ENCODE peak calls at places on chromosomes 6 and 20, in four cellular contexts. One of them, this sample, is unnamed.

GRCh38 chr6:41691426-41692079 is 43.9 kb downstream of the TFEB start:
- DNase-seq in glutamatergic neuron: no peak
- DNase-seq in fibroblast of mammary gland: no peak
- DNase-seq in IMR-90: no peak
- DNase-seq in this sample: no peak

GRCh38 chr20:59020938-59021551 is 1.8 kb downstream of the TUBB1 start:
- DNase-seq in glutamatergic neuron: no peak
- DNase-seq in IMR-90: peak; percentile 56
- DNase-seq in fibroblast of mammary gland: peak; percentile 35
- DNase-seq in this sample: peak; percentile 36

GRCh38 chr6:166006593-166007301 is 160.9 kb downstream of the TBXT start:
- DNase-seq in fibroblast of mammary gland: peak; percentile 76
- DNase-seq in glutamatergic neuron: no peak
- DNase-seq in IMR-90: peak; percentile 89
- DNase-seq in this sample: no peak

GRCh38 chr20:51431321-51431720 is 111.2 kb downstream of the NFATC2 start:
- DNase-seq in glutamatergic neuron: no peak
- DNase-seq in fibroblast of mammary gland: no peak
- DNase-seq in IMR-90: no peak
- DNase-seq in this sample: no peak

GRCh38 chr20:15767636-15768369 is 805.4 kb downstream of the KIF16B start:
- DNase-seq in fibroblast of mammary gland: no peak
- DNase-seq in IMR-90: no peak
- DNase-seq in glutamatergic neuron: no peak
- DNase-seq in this sample: no peak

GRCh38 chr6:41045664-41046063 is 3.4 kb downstream of the TSPO2 start:
- DNase-seq in glutamatergic neuron: no peak
- DNase-seq in fibroblast of mammary gland: no peak
- DNase-seq in IMR-90: no peak
- DNase-seq in this sample: no peak

GRCh38 chr6:291697-292505 is at the start of gene DUSP22:
- DNase-seq in glutamatergic neuron: peak; percentile 87
- DNase-seq in IMR-90: peak; percentile 77
- DNase-seq in fibroblast of mammary gland: peak; percentile 84
- DNase-seq in this sample: peak; percentile 96

GRCh38 chr6:100186552-100186951 is 192.5 kb upstream of the MCHR2 start:
- DNase-seq in fibroblast of mammary gland: peak; percentile 41
- DNase-seq in glutamatergic neuron: no peak
- DNase-seq in IMR-90: peak; percentile 48
- DNase-seq in this sample: no peak

GRCh38 chr6:154865291-154865690 is 129.8 kb upstream of the TIAM2 start:
- DNase-seq in fibroblast of mammary gland: peak; percentile 25
- DNase-seq in glutamatergic neuron: no peak
- DNase-seq in IMR-90: peak; percentile 46
- DNase-seq in this sample: no peak

GRCh38 chr6:155495011-155495768 is 39.6 kb upstream of the NOX3 start:
- DNase-seq in IMR-90: peak; percentile 92
- DNase-seq in fibroblast of mammary gland: peak; percentile 89
- DNase-seq in glutamatergic neuron: peak; percentile 55
- DNase-seq in this sample: no peak

GRCh38 chr20:37282558-37282957 is 6.9 kb upstream of the MANBAL start:
- DNase-seq in IMR-90: peak; percentile 81
- DNase-seq in glutamatergic neuron: no peak
- DNase-seq in fibroblast of mammary gland: peak; percentile 84
- DNase-seq in this sample: no peak

GRCh38 chr20:47691632-47692031 is 93.6 kb downstream of the SULF2 start:
- DNase-seq in fibroblast of mammary gland: peak; percentile 35
- DNase-seq in glutamatergic neuron: no peak
- DNase-seq in IMR-90: peak; percentile 22
- DNase-seq in this sample: no peak

GRCh38 chr20:1127840-1128239 is 9.4 kb downstream of the PSMF1 start:
- DNase-seq in glutamatergic neuron: no peak
- DNase-seq in IMR-90: no peak
- DNase-seq in fibroblast of mammary gland: no peak
- DNase-seq in this sample: no peak

GRCh38 chr6:100470721-100471120 is 6.0 kb upstream of the SIM1 start:
- DNase-seq in IMR-90: no peak
- DNase-seq in fibroblast of mammary gland: no peak
- DNase-seq in glutamatergic neuron: no peak
- DNase-seq in this sample: no peak

GRCh38 chr6:117078624-117079023 is 186.7 kb upstream of the VGLL2 start:
- DNase-seq in fibroblast of mammary gland: no peak
- DNase-seq in glutamatergic neuron: no peak
- DNase-seq in IMR-90: no peak
- DNase-seq in this sample: no peak

GRCh38 chr6:166786704-166787293 is 159.7 kb upstream of the RPS6KA2 start:
- DNase-seq in glutamatergic neuron: no peak
- DNase-seq in IMR-90: peak; percentile 65
- DNase-seq in fibroblast of mammary gland: peak; percentile 76
- DNase-seq in this sample: no peak

GRCh38 chr20:60648556-60648955 is 603.5 kb upstream of the CDH4 start:
- DNase-seq in glutamatergic neuron: no peak
- DNase-seq in fibroblast of mammary gland: no peak
- DNase-seq in IMR-90: no peak
- DNase-seq in this sample: no peak

GRCh38 chr20:6140947-6141346 is 18.1 kb upstream of the FERMT1 start:
- DNase-seq in IMR-90: no peak
- DNase-seq in fibroblast of mammary gland: peak; percentile 4
- DNase-seq in glutamatergic neuron: no peak
- DNase-seq in this sample: peak; percentile 62

GRCh38 chr20:46021361-46022359 is 7.4 kb upstream of the SLC12A5 start:
- DNase-seq in fibroblast of mammary gland: no peak
- DNase-seq in IMR-90: no peak
- DNase-seq in glutamatergic neuron: peak; percentile 95
- DNase-seq in this sample: no peak

GRCh38 chr6:25312703-25313102 is 33.5 kb downstream of the CARMIL1 start:
- DNase-seq in glutamatergic neuron: no peak
- DNase-seq in IMR-90: peak; percentile 59
- DNase-seq in fibroblast of mammary gland: peak; percentile 78
- DNase-seq in this sample: no peak
- TF ChIP-seq CTCF in glutamatergic neuron: no peak
- TF ChIP-seq CTCF in IMR-90: no peak
- TF ChIP-seq CTCF in fibroblast of mammary gland: peak; percentile 17
- TF ChIP-seq CTCF in this sample: no peak

GRCh38 chr6:168264593-168265335 is 54.8 kb downstream of the DACT2 start:
- DNase-seq in fibroblast of mammary gland: no peak
- DNase-seq in glutamatergic neuron: no peak
- DNase-seq in IMR-90: no peak
- DNase-seq in this sample: no peak
- TF ChIP-seq CTCF in fibroblast of mammary gland: no peak
- TF ChIP-seq CTCF in glutamatergic neuron: no peak
- TF ChIP-seq CTCF in IMR-90: no peak
- TF ChIP-seq CTCF in this sample: no peak

DNA sequence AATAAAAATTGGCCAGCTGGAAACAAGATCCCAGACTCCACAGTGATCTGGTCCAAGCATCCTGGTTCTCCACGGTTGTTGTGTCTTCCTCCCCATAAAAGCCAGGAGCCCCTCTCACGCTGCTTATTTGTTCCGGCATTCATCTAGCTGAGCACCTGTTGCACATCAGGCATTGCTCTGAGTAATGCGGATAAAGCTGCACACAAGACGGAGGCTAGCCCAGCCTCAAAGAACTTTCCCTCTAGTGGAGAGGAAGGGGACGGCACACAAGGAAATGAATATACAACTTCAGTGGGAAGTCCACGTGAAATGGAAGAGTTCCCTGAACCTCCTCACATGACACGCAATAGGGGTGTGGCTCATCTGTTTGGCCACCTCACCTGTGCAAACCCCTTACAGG is 30.3 kb upstream of the NXT1 start:
- DNase-seq in glutamatergic neuron: no peak
- DNase-seq in IMR-90: peak; percentile 17
- DNase-seq in fibroblast of mammary gland: peak; percentile 35
- DNase-seq in this sample: no peak
- TF ChIP-seq CTCF in glutamatergic neuron: peak; percentile 50
- TF ChIP-seq CTCF in IMR-90: peak; percentile 35
- TF ChIP-seq CTCF in fibroblast of mammary gland: peak; percentile 51
- TF ChIP-seq CTCF in this sample: peak; percentile 44

DNA sequence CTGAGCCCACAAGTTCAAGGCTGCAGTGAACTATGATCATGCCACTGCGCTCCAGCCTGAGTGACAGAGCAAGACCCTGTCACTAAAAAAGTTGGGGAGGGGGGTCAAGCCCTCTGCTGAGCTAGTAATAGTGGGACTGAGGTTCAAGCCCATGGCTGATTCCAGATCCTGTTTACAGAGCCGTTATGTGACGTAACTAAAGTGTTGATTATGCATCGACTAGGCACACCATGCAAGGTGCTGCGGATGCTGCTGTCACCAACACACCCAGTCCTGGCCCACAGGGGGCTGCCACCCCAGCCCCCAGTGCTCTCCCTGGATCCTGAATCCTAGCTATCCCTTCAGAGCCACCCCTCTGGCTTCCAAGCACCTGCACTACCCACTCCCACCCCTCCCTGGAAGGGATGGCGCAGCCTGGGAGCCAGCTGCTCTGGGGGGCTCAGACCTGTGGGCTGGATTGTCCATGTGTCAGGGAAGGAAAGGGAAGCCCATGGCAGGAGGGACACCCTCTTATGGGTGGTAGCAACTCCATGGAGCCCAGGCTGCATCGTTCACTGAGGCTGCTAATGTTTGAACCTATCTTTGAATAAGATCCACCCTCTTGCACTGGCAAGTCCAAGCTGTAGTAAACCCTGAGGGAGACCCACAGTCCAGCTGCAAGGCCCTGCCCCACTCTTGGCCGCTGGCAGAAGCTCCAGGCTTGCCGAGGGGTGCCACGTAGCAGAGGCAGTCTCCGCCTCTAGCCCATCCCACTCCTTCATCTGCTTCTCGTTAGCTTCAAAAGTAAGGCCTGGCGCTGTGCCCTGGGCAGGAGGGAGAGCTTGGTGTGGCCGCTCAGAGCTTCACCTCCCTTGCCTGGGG is 95.0 kb downstream of the SNX5 start:
- DNase-seq in fibroblast of mammary gland: peak; percentile 97
- DNase-seq in glutamatergic neuron: no peak
- DNase-seq in IMR-90: peak; percentile 96
- DNase-seq in this sample: peak; percentile 93
- TF ChIP-seq CTCF in fibroblast of mammary gland: no peak
- TF ChIP-seq CTCF in glutamatergic neuron: no peak
- TF ChIP-seq CTCF in IMR-90: no peak
- TF ChIP-seq CTCF in this sample: no peak

GRCh38 chr20:9884061-9884460 is 45.2 kb upstream of the PAK5 start:
- DNase-seq in IMR-90: no peak
- DNase-seq in glutamatergic neuron: no peak
- DNase-seq in fibroblast of mammary gland: no peak
- DNase-seq in this sample: no peak
- TF ChIP-seq CTCF in IMR-90: no peak
- TF ChIP-seq CTCF in glutamatergic neuron: no peak
- TF ChIP-seq CTCF in fibroblast of mammary gland: no peak
- TF ChIP-seq CTCF in this sample: peak; percentile 17

GRCh38 chr6:3885262-3886036 is 36.3 kb downstream of the FAM50B start:
- DNase-seq in IMR-90: no peak
- DNase-seq in glutamatergic neuron: no peak
- DNase-seq in fibroblast of mammary gland: no peak
- DNase-seq in this sample: no peak
- TF ChIP-seq CTCF in IMR-90: no peak
- TF ChIP-seq CTCF in glutamatergic neuron: no peak
- TF ChIP-seq CTCF in fibroblast of mammary gland: peak; percentile 23
- TF ChIP-seq CTCF in this sample: no peak

This sample was measured in osteocyte.